ENCODE peak calls at places on chromosome 10, in eight cellular contexts. One of them, this sample, is unnamed.

GRCh38 chr10:122298598-122299301 is 27.7 kb downstream of the BTBD16 start:
- DNase-seq in K562: peak
- DNase-seq in HepG2: peak
- DNase-seq in suprapubic skin: no peak
- DNase-seq in HCT116: peak
- DNase-seq in uterus: peak
- DNase-seq in H54: peak
- DNase-seq in adrenal gland: peak
- DNase-seq in this sample: peak

GRCh38 chr10:88313897-88314296 is 269.2 kb downstream of the RNLS start:
- DNase-seq in adrenal gland: no peak
- DNase-seq in H54: no peak
- DNase-seq in uterus: no peak
- DNase-seq in K562: no peak
- DNase-seq in HepG2: no peak
- DNase-seq in suprapubic skin: no peak
- DNase-seq in HCT116: no peak
- DNase-seq in this sample: no peak

GRCh38 chr10:101485681-101486554 is 102.1 kb downstream of the POLL start:
- DNase-seq in HCT116: no peak
- DNase-seq in HepG2: no peak
- DNase-seq in K562: no peak
- DNase-seq in adrenal gland: no peak
- DNase-seq in H54: no peak
- DNase-seq in uterus: peak
- DNase-seq in suprapubic skin: no peak
- DNase-seq in this sample: no peak

GRCh38 chr10:22479419-22479818 is 134.1 kb downstream of the SPAG6 start:
- DNase-seq in HCT116: no peak
- DNase-seq in suprapubic skin: no peak
- DNase-seq in K562: peak
- DNase-seq in uterus: no peak
- DNase-seq in H54: no peak
- DNase-seq in HepG2: no peak
- DNase-seq in adrenal gland: no peak
- DNase-seq in this sample: peak

GRCh38 chr10:55668326-55668922 is 692.6 kb downstream of the ZWINT start:
- DNase-seq in suprapubic skin: no peak
- DNase-seq in adrenal gland: no peak
- DNase-seq in uterus: no peak
- DNase-seq in K562: no peak
- DNase-seq in H54: no peak
- DNase-seq in HCT116: no peak
- DNase-seq in HepG2: peak
- DNase-seq in this sample: peak

GRCh38 chr10:44994752-44995530 is 5.8 kb upstream of the ZNF22 start:
- DNase-seq in adrenal gland: no peak
- DNase-seq in HCT116: no peak
- DNase-seq in uterus: peak
- DNase-seq in H54: no peak
- DNase-seq in suprapubic skin: no peak
- DNase-seq in K562: no peak
- DNase-seq in HepG2: no peak
- DNase-seq in this sample: no peak

GRCh38 chr10:132765435-132765834 is 20.5 kb downstream of the NKX6-2 start:
- DNase-seq in H54: no peak
- DNase-seq in HepG2: no peak
- DNase-seq in K562: no peak
- DNase-seq in adrenal gland: no peak
- DNase-seq in suprapubic skin: no peak
- DNase-seq in uterus: no peak
- DNase-seq in HCT116: no peak
- DNase-seq in this sample: no peak

GRCh38 chr10:8768854-8769253 is 714.4 kb downstream of the GATA3 start:
- DNase-seq in HCT116: no peak
- DNase-seq in H54: no peak
- DNase-seq in K562: no peak
- DNase-seq in suprapubic skin: no peak
- DNase-seq in HepG2: no peak
- DNase-seq in adrenal gland: no peak
- DNase-seq in uterus: no peak
- DNase-seq in this sample: no peak

GRCh38 chr10:125843603-125844329 is 20.4 kb downstream of the BCCIP start:
- DNase-seq in uterus: no peak
- DNase-seq in K562: no peak
- DNase-seq in HCT116: no peak
- DNase-seq in adrenal gland: no peak
- DNase-seq in H54: no peak
- DNase-seq in HepG2: no peak
- DNase-seq in suprapubic skin: no peak
- DNase-seq in this sample: no peak

GRCh38 chr10:70688828-70689227 is 16.5 kb downstream of the ADAMTS14 start:
- DNase-seq in HCT116: no peak
- DNase-seq in adrenal gland: no peak
- DNase-seq in uterus: no peak
- DNase-seq in HepG2: no peak
- DNase-seq in H54: no peak
- DNase-seq in suprapubic skin: no peak
- DNase-seq in K562: no peak
- DNase-seq in this sample: no peak

GRCh38 chr10:117264776-117265175 is 23.9 kb downstream of the SLC18A2 start:
- DNase-seq in uterus: no peak
- DNase-seq in suprapubic skin: no peak
- DNase-seq in adrenal gland: no peak
- DNase-seq in HCT116: no peak
- DNase-seq in K562: no peak
- DNase-seq in HepG2: peak
- DNase-seq in H54: no peak
- DNase-seq in this sample: peak

GRCh38 chr10:128011059-128011979 is 104.4 kb downstream of the PTPRE start:
- DNase-seq in K562: peak
- DNase-seq in HepG2: peak
- DNase-seq in uterus: peak
- DNase-seq in adrenal gland: peak
- DNase-seq in suprapubic skin: peak
- DNase-seq in H54: peak
- DNase-seq in HCT116: peak
- DNase-seq in this sample: peak

GRCh38 chr10:31157125-31157983 is 125.7 kb upstream of the ZNF438 start:
- DNase-seq in HepG2: no peak
- DNase-seq in adrenal gland: peak
- DNase-seq in H54: no peak
- DNase-seq in HCT116: no peak
- DNase-seq in uterus: peak
- DNase-seq in suprapubic skin: no peak
- DNase-seq in K562: no peak
- DNase-seq in this sample: no peak

GRCh38 chr10:490256-490655 is 199.2 kb downstream of the DIP2C start:
- DNase-seq in adrenal gland: peak
- DNase-seq in H54: no peak
- DNase-seq in K562: no peak
- DNase-seq in HepG2: no peak
- DNase-seq in suprapubic skin: peak
- DNase-seq in HCT116: no peak
- DNase-seq in uterus: peak
- DNase-seq in this sample: no peak

GRCh38 chr10:70558871-70559810 is 43.4 kb downstream of the PRF1 start:
- DNase-seq in adrenal gland: peak
- DNase-seq in K562: peak
- DNase-seq in uterus: no peak
- DNase-seq in H54: peak
- DNase-seq in suprapubic skin: no peak
- DNase-seq in HCT116: peak
- DNase-seq in HepG2: peak
- DNase-seq in this sample: peak

GRCh38 chr10:32409741-32410140 is 36.2 kb upstream of the CCDC7 start:
- DNase-seq in suprapubic skin: no peak
- DNase-seq in adrenal gland: no peak
- DNase-seq in uterus: no peak
- DNase-seq in HCT116: no peak
- DNase-seq in HepG2: no peak
- DNase-seq in H54: no peak
- DNase-seq in K562: no peak
- DNase-seq in this sample: no peak

GRCh38 chr10:14240253-14241189 is 90.2 kb downstream of the FRMD4A start:
- DNase-seq in suprapubic skin: no peak
- DNase-seq in HCT116: no peak
- DNase-seq in H54: no peak
- DNase-seq in adrenal gland: no peak
- DNase-seq in uterus: no peak
- DNase-seq in K562: no peak
- DNase-seq in HepG2: no peak
- DNase-seq in this sample: no peak

GRCh38 chr10:86711957-86712708 is 43.8 kb downstream of the LDB3 start:
- DNase-seq in H54: peak
- DNase-seq in suprapubic skin: no peak
- DNase-seq in adrenal gland: peak
- DNase-seq in uterus: peak
- DNase-seq in HepG2: no peak
- DNase-seq in K562: peak
- DNase-seq in HCT116: no peak
- DNase-seq in this sample: no peak
- TF ChIP-seq POLR2A in H54: no peak
- TF ChIP-seq POLR2A in suprapubic skin: no peak
- TF ChIP-seq POLR2A in adrenal gland: no peak
- TF ChIP-seq POLR2A in uterus: no peak
- TF ChIP-seq POLR2A in HepG2: no peak
- TF ChIP-seq POLR2A in K562: no peak
- TF ChIP-seq POLR2A in HCT116: no peak
- TF ChIP-seq POLR2A in this sample: no peak

DNA sequence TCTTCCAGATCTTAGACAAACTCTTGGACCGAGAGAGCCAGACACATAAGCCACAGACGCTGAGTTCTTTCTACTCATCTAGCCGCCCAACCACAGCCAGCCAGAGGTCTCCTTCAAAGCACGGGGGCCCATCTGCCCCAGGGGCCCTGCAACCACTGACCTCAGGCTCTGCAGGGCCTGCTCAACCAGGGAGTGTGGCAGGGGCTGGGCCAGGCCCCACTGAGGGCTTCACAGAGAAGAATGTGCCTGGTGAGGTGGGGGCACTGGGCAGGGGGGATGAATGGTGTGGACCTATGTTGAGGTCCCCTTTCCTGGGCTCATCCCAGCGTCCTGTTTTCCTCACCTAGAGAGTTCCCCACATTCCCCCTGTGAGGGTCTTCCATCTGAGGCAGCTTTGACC is 11.4 kb downstream of the ZSWIM8 start:
- DNase-seq in HCT116: no peak
- DNase-seq in uterus: no peak
- DNase-seq in HepG2: no peak
- DNase-seq in H54: no peak
- DNase-seq in K562: no peak
- DNase-seq in suprapubic skin: no peak
- DNase-seq in adrenal gland: peak
- DNase-seq in this sample: no peak
- TF ChIP-seq POLR2A in HCT116: no peak
- TF ChIP-seq POLR2A in uterus: no peak
- TF ChIP-seq POLR2A in HepG2: no peak
- TF ChIP-seq POLR2A in H54: no peak
- TF ChIP-seq POLR2A in K562: no peak
- TF ChIP-seq POLR2A in suprapubic skin: no peak
- TF ChIP-seq POLR2A in adrenal gland: no peak
- TF ChIP-seq POLR2A in this sample: no peak

DNA sequence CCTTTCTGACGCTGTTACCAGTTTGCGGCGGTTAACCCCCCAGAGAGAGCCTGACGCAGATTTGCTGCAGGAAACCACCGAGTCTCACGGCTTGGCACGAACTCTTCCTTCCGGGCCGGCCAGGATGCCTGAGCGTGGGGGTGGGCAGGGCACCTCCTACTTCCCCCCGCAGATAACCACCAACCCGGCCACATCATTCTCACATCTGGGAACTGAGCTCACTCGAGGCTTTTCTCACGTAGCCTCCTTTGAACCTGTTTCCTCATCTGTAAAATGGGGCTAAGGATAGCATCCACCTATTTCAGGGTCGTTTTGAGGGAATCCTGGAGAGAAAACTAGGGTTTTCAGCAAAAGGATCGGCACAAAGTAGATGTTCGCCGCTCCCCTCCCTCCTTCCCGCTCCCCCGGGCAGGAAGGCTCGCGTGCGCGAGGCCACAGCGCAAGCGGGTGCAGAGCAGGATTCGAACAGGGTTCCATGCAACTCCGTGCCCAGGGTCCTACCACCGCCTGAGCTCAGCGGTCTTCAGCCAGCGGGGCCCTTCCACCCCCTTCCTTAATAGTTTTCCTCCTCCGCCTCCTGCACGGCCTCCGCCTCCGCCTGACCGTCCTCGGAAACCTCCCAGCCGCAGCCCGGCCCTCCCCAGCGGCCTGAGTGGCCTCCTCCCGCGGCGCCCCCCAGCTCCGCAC is 23.7 kb downstream of the DDIT4 start:
- DNase-seq in adrenal gland: peak
- DNase-seq in H54: no peak
- DNase-seq in HepG2: no peak
- DNase-seq in uterus: peak
- DNase-seq in K562: peak
- DNase-seq in HCT116: no peak
- DNase-seq in suprapubic skin: peak
- DNase-seq in this sample: peak
- TF ChIP-seq POLR2A in adrenal gland: no peak
- TF ChIP-seq POLR2A in H54: no peak
- TF ChIP-seq POLR2A in HepG2: no peak
- TF ChIP-seq POLR2A in uterus: no peak
- TF ChIP-seq POLR2A in K562: peak
- TF ChIP-seq POLR2A in HCT116: no peak
- TF ChIP-seq POLR2A in suprapubic skin: no peak
- TF ChIP-seq POLR2A in this sample: peak

GRCh38 chr10:92845926-92846325 is 2.4 kb upstream of the EXOC6 start:
- DNase-seq in suprapubic skin: no peak
- DNase-seq in K562: no peak
- DNase-seq in adrenal gland: no peak
- DNase-seq in HepG2: no peak
- DNase-seq in uterus: no peak
- DNase-seq in HCT116: no peak
- DNase-seq in H54: no peak
- DNase-seq in this sample: peak
- TF ChIP-seq POLR2A in suprapubic skin: no peak
- TF ChIP-seq POLR2A in K562: no peak
- TF ChIP-seq POLR2A in adrenal gland: no peak
- TF ChIP-seq POLR2A in HepG2: no peak
- TF ChIP-seq POLR2A in uterus: no peak
- TF ChIP-seq POLR2A in HCT116: no peak
- TF ChIP-seq POLR2A in H54: no peak
- TF ChIP-seq POLR2A in this sample: no peak

GRCh38 chr10:42638053-42638820 is at the start of gene ZNF33B:
- DNase-seq in uterus: peak
- DNase-seq in HepG2: peak
- DNase-seq in H54: peak
- DNase-seq in adrenal gland: peak
- DNase-seq in K562: peak
- DNase-seq in HCT116: peak
- DNase-seq in suprapubic skin: peak
- DNase-seq in this sample: peak
- TF ChIP-seq POLR2A in uterus: peak
- TF ChIP-seq POLR2A in HepG2: peak
- TF ChIP-seq POLR2A in H54: peak
- TF ChIP-seq POLR2A in adrenal gland: peak
- TF ChIP-seq POLR2A in K562: peak
- TF ChIP-seq POLR2A in HCT116: peak
- TF ChIP-seq POLR2A in suprapubic skin: no peak
- TF ChIP-seq POLR2A in this sample: peak

This sample was measured in erythroblast.